ENCODE peak calls at places on chromosomes 4 and X, in four cellular contexts. O is right atrium auricular region, H is type B pancreatic cell, V is astrocyte of the cerebellum. Q is an unnamed sample.

GRCh38 chr4:1683903-1684755 is at the start of gene FAM53A:
- DNase-seq in O (peak; percentile 87), H (peak; percentile 97), V (peak; percentile 39), Q (peak; percentile 99)

GRCh38 chr4:57043304-57044251 is 64.9 kb downstream of the POLR2B start:
- DNase-seq in H (no peak), O (no peak), V (peak; percentile 90), Q (no peak)

GRCh38 chr4:123706961-123707360 is 310.4 kb downstream of the SPRY1 start:
- DNase-seq in H (no peak), O (no peak), V (no peak), Q (no peak)

GRCh38 chr4:101621120-101621519 is 169.4 kb upstream of the BANK1 start:
- DNase-seq in V (peak; percentile 67), H (no peak), O (no peak), Q (no peak)

GRCh38 chr4:13892739-13893105 is 265.2 kb upstream of the BOD1L1 start:
- DNase-seq in V (no peak), H (no peak), O (no peak), Q (no peak)

GRCh38 chr4:179196511-179196910 is 1754.3 kb upstream of the AGA start:
- DNase-seq in H (no peak), O (no peak), V (peak; percentile 24), Q (no peak)

GRCh38 chr4:140237616-140238352 is 83.8 kb upstream of the MAML3 start:
- DNase-seq in H (peak; percentile 80), V (peak; percentile 89), O (peak; percentile 81), Q (no peak)

GRCh38 chrX:118655561-118656246 is 71.7 kb upstream of the IL13RA1 start:
- DNase-seq in V (peak; percentile 4), H (no peak), O (no peak), Q (no peak)

GRCh38 chr4:124890522-124890921 is 178.0 kb upstream of the ANKRD50 start:
- DNase-seq in H (no peak), O (no peak), V (no peak), Q (no peak)

GRCh38 chr4:2623442-2623841 is 87.0 kb downstream of the FAM193A start:
- DNase-seq in V (no peak), O (no peak), H (no peak), Q (no peak)

GRCh38 chrX:115562492-115562872 is 1.5 kb downstream of the PLS3 start:
- DNase-seq in O (no peak), H (no peak), V (no peak), Q (no peak)

GRCh38 chr4:168604496-168605373 is 107.9 kb downstream of the PALLD start:
- DNase-seq in O (no peak), H (no peak), V (peak; percentile 97), Q (no peak)

GRCh38 chrX:77436682-77437081 is 10.5 kb upstream of the FGF16 start:
- DNase-seq in O (no peak), V (no peak), H (no peak), Q (no peak)

GRCh38 chrX:2320580-2321327 is 180.0 kb downstream of the DHRSX start:
- DNase-seq in H (no peak), O (peak; percentile 64), V (no peak), Q (no peak)

GRCh38 chr4:185504098-185505047 is 30.9 kb downstream of the PDLIM3 start:
- DNase-seq in O (peak; percentile 95), V (no peak), H (no peak), Q (no peak)

GRCh38 chr4:972651-973424 is 531 bp downstream of the DGKQ start:
- DNase-seq in V (no peak), O (no peak), H (no peak), Q (peak; percentile 81)

GRCh38 chrX:9019151-9019550 is 14.8 kb downstream of the FAM9B start:
- DNase-seq in V (no peak), H (no peak), O (no peak), Q (no peak)

GRCh38 chrX:31423575-31424284 is 351.9 kb upstream of the FTHL17 start:
- DNase-seq in V (no peak), H (no peak), O (no peak), Q (no peak)

GRCh38 chr4:2243682-2244380 is 1.9 kb upstream of the HAUS3 start:
- DNase-seq in V (no peak), H (no peak), O (peak; percentile 61), Q (peak; percentile 57)

GRCh38 chrX:135112096-135112729 is 8.1 kb downstream of the ETDB start:
- DNase-seq in H (no peak), V (peak; percentile 6), O (no peak), Q (peak; percentile 23)

GRCh38 chr4:8261851-8262535 is 7.6 kb upstream of the HTRA3 start:
- DNase-seq in V (no peak), O (no peak), H (no peak), Q (no peak)

GRCh38 chrX:77628294-77629025 is 157.6 kb downstream of the ATRX start:
- DNase-seq in O (no peak), H (no peak), V (no peak), Q (no peak)

GRCh38 chr4:9964884-9965283 is 56.4 kb downstream of the SLC2A9 start:
- DNase-seq in H (no peak), V (no peak), O (no peak), Q (no peak)

GRCh38 chr4:138222041-138222440 is 20.1 kb downstream of the SLC7A11 start:
- DNase-seq in O (no peak), V (peak; percentile 36), H (no peak), Q (no peak)

GRCh38 chr4:3613980-3614730 is 81.9 kb upstream of the LRPAP1 start:
- DNase-seq in V (no peak), H (peak; percentile 70), O (no peak), Q (no peak)

GRCh38 chr4:38837849-38838248 is 18.8 kb downstream of the TLR6 start:
- DNase-seq in H (no peak), V (no peak), O (no peak), Q (no peak)

GRCh38 chrX:154436597-154437397 is at the start of gene GDI1:
- DNase-seq in O (no peak), V (no peak), H (no peak), Q (peak; percentile 90)

GRCh38 chr4:4394644-4395043 is 7.7 kb downstream of the NSG1 start:
- DNase-seq in V (no peak), O (no peak), H (no peak), Q (no peak)

GRCh38 chr4:59247032-59247431 is 1953.1 kb upstream of the ADGRL3 start:
- DNase-seq in V (no peak), H (no peak), O (no peak), Q (peak; percentile 2)
- TF ChIP-seq CTCF in V (peak; percentile 23), H (peak; percentile 71), O (peak; percentile 24), Q (no peak)

DNA sequence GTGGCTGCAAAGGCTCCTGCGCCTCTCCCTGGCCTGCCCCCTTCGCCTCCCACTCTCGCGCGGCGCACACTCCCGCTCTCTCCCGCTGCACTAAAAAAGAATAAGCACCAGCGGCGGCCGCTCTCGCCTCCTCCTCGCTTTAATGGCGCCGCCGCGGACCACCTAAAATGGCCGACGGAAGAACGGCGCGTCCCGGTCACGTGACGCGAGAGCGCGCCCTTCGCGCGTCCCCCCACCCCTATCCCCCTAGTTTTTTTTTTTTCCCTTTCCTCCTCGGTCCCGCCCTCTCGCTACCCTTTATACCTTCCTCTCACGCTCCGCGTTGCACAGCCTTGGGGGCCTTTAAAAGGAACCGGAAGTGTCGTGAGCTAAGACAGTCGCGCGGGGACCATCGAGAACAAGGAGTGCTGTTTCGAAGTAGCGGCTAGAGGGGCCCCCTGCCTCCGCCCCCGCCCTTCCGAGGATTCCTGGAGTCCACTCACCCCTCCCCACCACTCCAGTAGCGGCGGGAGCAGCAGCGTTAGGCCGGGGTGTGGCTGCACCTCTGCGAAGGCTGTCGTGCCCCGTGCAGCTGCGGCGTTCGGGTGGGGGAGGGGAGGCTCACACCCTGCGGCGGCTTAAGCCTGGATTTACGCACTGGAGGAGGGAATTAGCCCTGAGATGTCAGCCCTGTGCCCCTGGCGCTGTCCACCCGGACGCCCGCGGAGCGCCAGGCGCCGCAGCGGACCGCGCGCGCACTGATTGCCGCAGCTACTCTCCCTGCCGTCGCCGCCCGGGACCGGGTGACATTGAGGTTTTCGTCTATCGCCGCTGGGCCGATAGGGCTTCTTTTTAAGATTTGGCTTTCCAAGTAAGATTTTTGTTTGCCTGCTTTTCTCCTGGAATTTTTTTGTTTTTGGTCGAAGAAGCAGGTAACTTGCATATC is at the start of gene HNRNPD:
- DNase-seq in V (peak; percentile 99), H (peak; percentile 98), O (peak; percentile 99), Q (peak; percentile 98)
- TF ChIP-seq CTCF in V (no peak), H (peak; percentile 40), O (no peak), Q (no peak)

GRCh38 chrX:6661731-6662130 is 126.8 kb upstream of the VCX3A start:
- DNase-seq in H (no peak), V (no peak), O (no peak), Q (no peak)
- TF ChIP-seq CTCF in H (no peak), V (no peak), O (no peak), Q (no peak)

DNA sequence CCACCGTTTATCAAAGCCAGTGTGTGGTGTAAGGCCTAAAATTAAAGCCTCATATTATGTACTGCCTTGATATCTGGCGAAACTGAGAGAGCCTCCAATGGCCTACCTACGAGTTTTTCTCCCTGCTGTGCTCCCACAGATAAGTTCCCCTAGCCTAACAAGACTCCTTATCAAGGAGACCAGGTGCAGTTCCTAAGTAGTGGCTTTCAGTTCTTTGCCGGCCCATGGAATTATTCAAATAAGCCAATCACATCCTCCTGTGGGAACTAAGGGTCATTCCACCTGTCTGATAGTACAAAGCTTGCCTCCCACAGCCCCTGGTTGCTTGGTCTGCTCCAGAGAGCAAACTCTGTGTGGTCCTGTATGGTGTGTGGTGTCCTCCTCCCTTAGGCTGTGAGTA is 99.8 kb upstream of the TEX13C start:
- DNase-seq in V (no peak), H (no peak), O (no peak), Q (no peak)
- TF ChIP-seq CTCF in V (no peak), H (no peak), O (no peak), Q (no peak)

GRCh38 chr4:177033632-177034031 is 240.9 kb upstream of the VEGFC start:
- DNase-seq in O (no peak), H (no peak), V (no peak), Q (no peak)

GRCh38 chr4:177032341-177032740 is 239.6 kb upstream of the VEGFC start:
- DNase-seq in H (no peak), O (no peak), V (no peak), Q (no peak)

GRCh38 chr4:177033130-177033529 is 240.4 kb upstream of the VEGFC start:
- DNase-seq in O (no peak), V (no peak), H (no peak), Q (no peak)
- TF ChIP-seq CTCF in O (no peak), V (peak; percentile 23), H (peak; percentile 36), Q (no peak)

GRCh38 chr4:99947190-99947578 is 766 bp upstream of the DNAJB14 start:
- DNase-seq in V (no peak), O (no peak), H (no peak), Q (no peak)

GRCh38 chr4:99943904-99944437 is 2.4 kb downstream of the DNAJB14 start:
- DNase-seq in H (no peak), V (no peak), O (no peak), Q (no peak)

GRCh38 chr4:99945718-99946345 is 586 bp downstream of the DNAJB14 start:
- DNase-seq in V (no peak), O (no peak), H (no peak), Q (no peak)

GRCh38 chr4:99947608-99948007 is 1.2 kb upstream of the DNAJB14 start:
- DNase-seq in V (no peak), O (no peak), H (no peak), Q (no peak)

GRCh38 chr4:99946346-99947189 is at the start of gene DNAJB14:
- DNase-seq in V (no peak), O (peak; percentile 63), H (peak; percentile 83), Q (peak; percentile 90)
- TF ChIP-seq CTCF in V (no peak), O (no peak), H (no peak), Q (no peak)